ENCODE peak calls at places on chromosomes 3 and 15, in four cellular contexts. N, E, Y and Z are unnamed samples.

GRCh38 chr15:88218557-88219214 is 37.9 kb downstream of the NTRK3 start:
- DNase-seq in N (no peak), E (peak), Y (no peak), Z (no peak)

GRCh38 chr15:72179950-72180581 is 17.5 kb downstream of the GRAMD2A start:
- DNase-seq in N (no peak), E (no peak), Y (peak), Z (no peak)

GRCh38 chr3:124510290-124510689 is 220.0 kb upstream of the UMPS start:
- DNase-seq in N (no peak), E (no peak), Y (no peak), Z (no peak)

GRCh38 chr3:13120928-13121552 is 47.8 kb upstream of the IQSEC1 start:
- DNase-seq in N (no peak), E (no peak), Y (no peak), Z (no peak)

GRCh38 chr3:129627350-129628168 is 21.1 kb upstream of the PLXND1 start:
- DNase-seq in N (peak), E (peak), Y (peak), Z (no peak)

GRCh38 chr15:89928421-89928820 is 15.7 kb upstream of the ARPIN start:
- DNase-seq in N (no peak), E (peak), Y (peak), Z (no peak)

GRCh38 chr3:65060904-65061303 is 373.1 kb upstream of the ADAMTS9 start:
- DNase-seq in N (no peak), E (no peak), Y (no peak), Z (no peak)

GRCh38 chr3:115725800-115726199 is 102.5 kb downstream of the GAP43 start:
- DNase-seq in N (no peak), E (no peak), Y (peak), Z (no peak)

GRCh38 chr15:32979710-32980109 is 214.8 kb downstream of the FMN1 start:
- DNase-seq in N (no peak), E (no peak), Y (no peak), Z (no peak)

GRCh38 chr3:11145888-11146287 is 8.4 kb upstream of the HRH1 start:
- DNase-seq in N (no peak), E (no peak), Y (no peak), Z (no peak)

GRCh38 chr3:15983693-15984092 is 185.9 kb upstream of the ANKRD28 start:
- DNase-seq in N (no peak), E (no peak), Y (no peak), Z (no peak)

GRCh38 chr3:15982243-15982642 is 184.5 kb upstream of the ANKRD28 start:
- DNase-seq in N (no peak), E (no peak), Y (no peak), Z (no peak)

GRCh38 chr3:15979900-15980299 is 182.1 kb upstream of the ANKRD28 start:
- DNase-seq in N (no peak), E (no peak), Y (no peak), Z (no peak)

GRCh38 chr3:15982667-15983145 is 184.9 kb upstream of the ANKRD28 start:
- DNase-seq in N (no peak), E (peak), Y (no peak), Z (no peak)

DNA sequence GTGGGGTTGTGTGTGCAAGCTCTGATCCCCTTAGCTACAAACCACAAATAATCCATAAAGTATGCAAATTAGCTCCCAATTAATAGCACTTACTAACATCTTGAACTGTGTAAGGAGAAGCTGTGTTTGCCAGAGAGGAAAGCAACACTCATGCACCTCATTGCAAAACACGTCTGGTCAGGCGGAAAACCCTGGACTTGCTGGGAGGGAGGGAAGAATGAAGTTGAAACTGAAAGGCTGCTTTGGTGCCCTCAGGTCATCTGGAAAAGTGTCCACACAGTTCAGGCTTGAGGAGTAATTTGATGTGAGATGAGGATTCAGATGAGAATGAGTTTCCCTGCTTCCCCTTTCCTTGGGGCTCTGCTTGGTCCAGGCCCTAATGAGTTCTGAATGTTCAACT is 185.5 kb upstream of the ANKRD28 start:
- DNase-seq in N (no peak), E (peak), Y (no peak), Z (no peak)
- TF ChIP-seq NFIC in N (no peak), E (no peak), Y (no peak), Z (no peak)

DNA sequence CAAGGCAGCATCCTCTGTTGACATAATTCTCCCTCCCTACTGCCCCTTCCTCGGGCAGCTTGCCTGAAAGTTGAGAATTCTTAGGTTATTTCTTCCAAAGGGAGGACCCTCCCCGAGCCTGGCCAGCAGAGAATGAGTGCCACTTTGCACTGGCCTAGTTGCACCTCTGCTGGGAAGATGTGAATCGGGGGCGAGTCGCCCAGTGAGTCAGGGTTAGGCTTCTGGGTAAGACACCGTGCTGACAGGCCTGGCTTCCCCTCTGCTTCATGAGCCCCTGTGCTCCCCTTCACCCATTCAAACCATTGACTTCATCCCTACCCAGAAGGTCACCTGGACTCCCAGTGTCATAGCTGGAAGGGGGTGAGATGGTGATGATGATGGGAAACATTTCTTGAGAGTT is 82.3 kb downstream of the AAGAB start:
- DNase-seq in N (no peak), E (no peak), Y (no peak), Z (no peak)
- TF ChIP-seq NFIC in N (no peak), E (no peak), Y (no peak), Z (no peak)

DNA sequence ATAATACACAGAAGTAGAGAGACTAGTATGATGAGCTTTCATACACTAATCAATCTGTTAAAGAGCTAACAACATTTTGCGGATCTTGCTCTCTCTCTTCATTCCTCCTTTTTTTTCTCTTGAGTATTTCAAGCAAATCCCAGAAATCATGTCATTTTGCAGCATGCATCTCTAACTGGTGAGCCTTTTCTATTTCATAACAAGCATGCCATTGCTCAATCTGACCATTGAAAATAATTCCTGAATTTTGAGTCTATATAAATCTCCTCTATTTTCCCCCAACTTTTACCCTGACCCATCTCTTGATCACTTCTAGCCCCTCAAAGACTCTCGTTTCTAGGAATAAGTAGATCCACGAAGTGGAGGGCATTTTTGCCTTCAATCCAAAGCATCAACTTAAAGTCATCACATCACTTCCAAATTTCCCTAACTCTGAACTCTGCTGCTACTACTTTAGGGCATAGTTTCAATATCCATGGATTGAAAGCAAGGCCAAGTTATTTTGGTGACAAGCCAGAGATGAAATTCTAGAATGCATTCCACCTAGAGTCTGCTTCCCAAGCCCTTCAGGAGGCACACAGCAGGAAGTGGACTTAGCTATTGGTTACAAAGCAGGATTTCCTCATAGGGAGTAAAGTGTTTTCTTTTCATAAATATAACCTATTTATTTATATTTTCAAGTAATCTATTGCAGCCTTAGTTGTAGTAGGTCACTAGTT is 253.5 kb upstream of the ZPLD1 start:
- DNase-seq in N (no peak), E (no peak), Y (no peak), Z (no peak)
- TF ChIP-seq NFIC in N (no peak), E (peak), Y (no peak), Z (no peak)

DNA sequence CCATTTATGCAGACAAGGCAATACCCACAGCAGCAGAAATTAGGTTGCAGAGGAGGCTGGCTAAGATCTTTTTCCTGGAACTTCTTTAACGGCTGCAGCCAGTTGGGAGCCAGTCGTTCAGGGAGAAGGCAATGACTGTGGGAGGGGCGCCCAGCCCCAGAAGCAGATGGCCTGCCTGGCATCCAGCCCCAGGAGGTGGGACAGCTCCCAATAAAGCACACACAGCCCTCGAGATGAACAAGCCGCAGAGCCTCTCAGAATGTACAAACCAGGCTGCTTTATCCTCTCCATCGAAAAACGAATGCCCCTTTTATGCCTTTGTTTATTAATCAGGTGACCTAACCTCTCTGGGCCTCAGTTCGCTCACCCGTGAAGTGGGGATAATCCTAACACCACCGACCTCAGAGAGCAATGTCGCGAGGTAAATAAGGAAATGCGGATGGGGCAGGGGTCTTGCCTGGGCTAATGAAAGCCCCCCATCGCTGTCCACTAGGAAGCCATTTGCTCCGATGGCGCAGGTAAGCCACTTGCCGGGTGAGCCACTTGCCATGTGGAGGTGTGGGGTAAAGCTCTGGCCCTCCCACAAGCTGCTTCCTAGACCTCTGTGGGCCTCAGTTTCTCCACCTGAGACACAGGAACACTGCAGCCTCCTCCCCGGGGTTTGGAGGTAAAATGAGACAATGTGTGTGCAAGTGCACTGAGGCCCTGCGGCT is 35.8 kb downstream of the MGLL start:
- DNase-seq in N (no peak), E (peak), Y (no peak), Z (no peak)
- TF ChIP-seq NFIC in N (no peak), E (no peak), Y (no peak), Z (no peak)

GRCh38 chr15:70742928-70743327 is 20.4 kb downstream of the UACA start:
- DNase-seq in N (no peak), E (no peak), Y (no peak), Z (no peak)

GRCh38 chr15:70741677-70742293 is 21.6 kb downstream of the UACA start:
- DNase-seq in N (no peak), E (no peak), Y (peak), Z (no peak)

GRCh38 chr15:70741107-70741511 is 22.2 kb downstream of the UACA start:
- DNase-seq in N (no peak), E (no peak), Y (peak), Z (no peak)
- TF ChIP-seq NFIC in N (no peak), E (no peak), Y (no peak), Z (no peak)